ENCODE peak calls at places on chromosomes 4 and X, in ten cellular contexts. One of them, this sample, is unnamed.

GRCh38 chr4:168516841-168517240 is 20.0 kb downstream of the PALLD start:
- DNase-seq in GM12878: no peak
- DNase-seq in IMR-90: no peak
- DNase-seq in AG10803: no peak
- DNase-seq in sigmoid colon: no peak
- DNase-seq in fibroblast of lung: no peak
- DNase-seq in PC-9: no peak
- DNase-seq in GM12865: no peak
- DNase-seq in esophagus squamous epithelium: no peak
- DNase-seq in H9: no peak
- DNase-seq in this sample: no peak

GRCh38 chrX:72115380-72115779 is 16.3 kb downstream of the RTL5 start:
- DNase-seq in GM12878: no peak
- DNase-seq in GM12865: no peak
- DNase-seq in sigmoid colon: no peak
- DNase-seq in AG10803: no peak
- DNase-seq in esophagus squamous epithelium: no peak
- DNase-seq in IMR-90: no peak
- DNase-seq in fibroblast of lung: no peak
- DNase-seq in H9: no peak
- DNase-seq in PC-9: no peak
- DNase-seq in this sample: no peak

GRCh38 chr4:81405900-81406401 is 65.8 kb downstream of the RASGEF1B start:
- DNase-seq in AG10803: peak; percentile 74
- DNase-seq in PC-9: peak; percentile 8
- DNase-seq in H9: no peak
- DNase-seq in fibroblast of lung: peak; percentile 59
- DNase-seq in esophagus squamous epithelium: no peak
- DNase-seq in GM12865: peak; percentile 68
- DNase-seq in GM12878: peak; percentile 13
- DNase-seq in IMR-90: peak; percentile 77
- DNase-seq in sigmoid colon: no peak
- DNase-seq in this sample: peak; percentile 58

GRCh38 chrX:78199851-78200250 is 60.4 kb upstream of the TAF9B start:
- DNase-seq in GM12865: peak; percentile 34
- DNase-seq in AG10803: peak; percentile 1
- DNase-seq in PC-9: no peak
- DNase-seq in GM12878: no peak
- DNase-seq in fibroblast of lung: no peak
- DNase-seq in H9: no peak
- DNase-seq in esophagus squamous epithelium: no peak
- DNase-seq in IMR-90: peak; percentile 8
- DNase-seq in sigmoid colon: no peak
- DNase-seq in this sample: no peak

GRCh38 chr4:166777760-166778159 is 456.5 kb downstream of the SPOCK3 start:
- DNase-seq in PC-9: no peak
- DNase-seq in IMR-90: no peak
- DNase-seq in GM12878: peak; percentile 7
- DNase-seq in H9: no peak
- DNase-seq in GM12865: peak; percentile 4
- DNase-seq in fibroblast of lung: no peak
- DNase-seq in esophagus squamous epithelium: no peak
- DNase-seq in sigmoid colon: no peak
- DNase-seq in AG10803: no peak
- DNase-seq in this sample: no peak

GRCh38 chr4:77089880-77090279 is 14.1 kb upstream of the CCNI start:
- DNase-seq in GM12865: no peak
- DNase-seq in GM12878: no peak
- DNase-seq in IMR-90: no peak
- DNase-seq in sigmoid colon: no peak
- DNase-seq in AG10803: no peak
- DNase-seq in fibroblast of lung: no peak
- DNase-seq in esophagus squamous epithelium: no peak
- DNase-seq in PC-9: no peak
- DNase-seq in H9: no peak
- DNase-seq in this sample: no peak

GRCh38 chrX:111010151-111010550 is 85.8 kb upstream of the PAK3 start:
- DNase-seq in fibroblast of lung: no peak
- DNase-seq in sigmoid colon: no peak
- DNase-seq in IMR-90: no peak
- DNase-seq in AG10803: no peak
- DNase-seq in esophagus squamous epithelium: no peak
- DNase-seq in H9: no peak
- DNase-seq in GM12878: no peak
- DNase-seq in GM12865: no peak
- DNase-seq in PC-9: no peak
- DNase-seq in this sample: no peak

GRCh38 chr4:2825184-2825506 is 18.5 kb upstream of the ADD1 start:
- DNase-seq in IMR-90: no peak
- DNase-seq in PC-9: no peak
- DNase-seq in GM12878: no peak
- DNase-seq in esophagus squamous epithelium: no peak
- DNase-seq in H9: no peak
- DNase-seq in AG10803: no peak
- DNase-seq in GM12865: no peak
- DNase-seq in fibroblast of lung: no peak
- DNase-seq in sigmoid colon: no peak
- DNase-seq in this sample: no peak

GRCh38 chr4:108043536-108043935 is 53.8 kb downstream of the HADH start:
- DNase-seq in PC-9: no peak
- DNase-seq in IMR-90: no peak
- DNase-seq in esophagus squamous epithelium: no peak
- DNase-seq in GM12878: no peak
- DNase-seq in H9: no peak
- DNase-seq in AG10803: peak; percentile 39
- DNase-seq in fibroblast of lung: no peak
- DNase-seq in sigmoid colon: no peak
- DNase-seq in GM12865: no peak
- DNase-seq in this sample: peak; percentile 14

GRCh38 chrX:150984164-150984824 is 1.2 kb downstream of the HMGB3 start:
- DNase-seq in sigmoid colon: no peak
- DNase-seq in esophagus squamous epithelium: no peak
- DNase-seq in H9: no peak
- DNase-seq in AG10803: no peak
- DNase-seq in fibroblast of lung: no peak
- DNase-seq in IMR-90: no peak
- DNase-seq in GM12865: no peak
- DNase-seq in GM12878: no peak
- DNase-seq in PC-9: peak; percentile 14
- DNase-seq in this sample: no peak

GRCh38 chr4:156255205-156255604 is 301.5 kb upstream of the CTSO start:
- DNase-seq in GM12865: no peak
- DNase-seq in GM12878: no peak
- DNase-seq in AG10803: no peak
- DNase-seq in H9: no peak
- DNase-seq in esophagus squamous epithelium: no peak
- DNase-seq in fibroblast of lung: no peak
- DNase-seq in IMR-90: no peak
- DNase-seq in sigmoid colon: no peak
- DNase-seq in PC-9: no peak
- DNase-seq in this sample: no peak

GRCh38 chr4:184289179-184289535 is 71.5 kb upstream of the ENPP6 start:
- DNase-seq in esophagus squamous epithelium: no peak
- DNase-seq in fibroblast of lung: no peak
- DNase-seq in PC-9: no peak
- DNase-seq in GM12865: no peak
- DNase-seq in sigmoid colon: no peak
- DNase-seq in GM12878: no peak
- DNase-seq in H9: no peak
- DNase-seq in AG10803: no peak
- DNase-seq in IMR-90: no peak
- DNase-seq in this sample: no peak

GRCh38 chr4:184284742-184285141 is 67.1 kb upstream of the ENPP6 start:
- DNase-seq in PC-9: no peak
- DNase-seq in AG10803: no peak
- DNase-seq in GM12865: peak; percentile 40
- DNase-seq in fibroblast of lung: no peak
- DNase-seq in sigmoid colon: no peak
- DNase-seq in H9: no peak
- DNase-seq in IMR-90: no peak
- DNase-seq in esophagus squamous epithelium: no peak
- DNase-seq in GM12878: no peak
- DNase-seq in this sample: no peak

GRCh38 chr4:184286346-184286745 is 68.7 kb upstream of the ENPP6 start:
- DNase-seq in fibroblast of lung: no peak
- DNase-seq in sigmoid colon: no peak
- DNase-seq in GM12878: no peak
- DNase-seq in esophagus squamous epithelium: no peak
- DNase-seq in IMR-90: no peak
- DNase-seq in AG10803: peak; percentile 53
- DNase-seq in PC-9: no peak
- DNase-seq in GM12865: no peak
- DNase-seq in H9: no peak
- DNase-seq in this sample: no peak

GRCh38 chr4:184288451-184289178 is 70.9 kb upstream of the ENPP6 start:
- DNase-seq in esophagus squamous epithelium: no peak
- DNase-seq in PC-9: no peak
- DNase-seq in fibroblast of lung: no peak
- DNase-seq in H9: no peak
- DNase-seq in GM12865: peak; percentile 90
- DNase-seq in IMR-90: no peak
- DNase-seq in sigmoid colon: no peak
- DNase-seq in GM12878: peak; percentile 91
- DNase-seq in AG10803: no peak
- DNase-seq in this sample: no peak

DNA sequence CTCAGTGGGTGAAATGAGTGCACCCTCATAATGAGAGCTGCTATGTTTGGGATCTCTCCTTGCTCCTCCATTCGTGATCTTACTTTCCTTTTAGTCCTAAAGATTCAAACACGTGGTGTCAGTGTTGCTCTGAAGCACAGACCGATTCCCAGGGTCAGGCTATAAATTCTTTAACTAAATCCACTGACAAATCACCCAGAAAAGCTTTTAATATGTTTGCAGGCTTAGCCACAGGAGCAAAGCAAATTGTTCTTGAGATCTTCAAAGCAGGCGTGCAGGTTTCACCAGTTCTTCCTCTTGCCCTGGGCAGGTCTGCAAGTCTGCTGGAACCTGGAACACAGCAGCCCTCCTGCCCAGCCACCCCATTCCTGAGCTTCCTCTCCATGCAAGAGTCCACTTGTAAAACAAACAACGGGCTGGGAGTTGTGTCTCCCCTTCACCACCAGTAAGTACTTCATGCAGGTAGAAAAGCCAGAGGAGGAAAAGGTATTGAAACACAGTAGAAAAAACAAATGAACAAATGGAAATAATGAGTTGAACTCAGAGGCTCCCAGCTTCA is 70.1 kb upstream of the ENPP6 start:
- DNase-seq in PC-9: peak; percentile 76
- DNase-seq in esophagus squamous epithelium: no peak
- DNase-seq in GM12878: no peak
- DNase-seq in fibroblast of lung: peak; percentile 22
- DNase-seq in IMR-90: peak; percentile 68
- DNase-seq in AG10803: peak; percentile 45
- DNase-seq in H9: peak; percentile 44
- DNase-seq in sigmoid colon: no peak
- DNase-seq in GM12865: peak; percentile 62
- DNase-seq in this sample: no peak
- TF ChIP-seq CTCF in PC-9: peak; percentile 25
- TF ChIP-seq CTCF in esophagus squamous epithelium: peak; percentile 9
- TF ChIP-seq CTCF in GM12878: peak; percentile 13
- TF ChIP-seq CTCF in fibroblast of lung: peak; percentile 45
- TF ChIP-seq CTCF in IMR-90: peak; percentile 57
- TF ChIP-seq CTCF in AG10803: peak; percentile 41
- TF ChIP-seq CTCF in H9: peak; percentile 28
- TF ChIP-seq CTCF in sigmoid colon: no peak
- TF ChIP-seq CTCF in GM12865: no peak
- TF ChIP-seq CTCF in this sample: no peak

DNA sequence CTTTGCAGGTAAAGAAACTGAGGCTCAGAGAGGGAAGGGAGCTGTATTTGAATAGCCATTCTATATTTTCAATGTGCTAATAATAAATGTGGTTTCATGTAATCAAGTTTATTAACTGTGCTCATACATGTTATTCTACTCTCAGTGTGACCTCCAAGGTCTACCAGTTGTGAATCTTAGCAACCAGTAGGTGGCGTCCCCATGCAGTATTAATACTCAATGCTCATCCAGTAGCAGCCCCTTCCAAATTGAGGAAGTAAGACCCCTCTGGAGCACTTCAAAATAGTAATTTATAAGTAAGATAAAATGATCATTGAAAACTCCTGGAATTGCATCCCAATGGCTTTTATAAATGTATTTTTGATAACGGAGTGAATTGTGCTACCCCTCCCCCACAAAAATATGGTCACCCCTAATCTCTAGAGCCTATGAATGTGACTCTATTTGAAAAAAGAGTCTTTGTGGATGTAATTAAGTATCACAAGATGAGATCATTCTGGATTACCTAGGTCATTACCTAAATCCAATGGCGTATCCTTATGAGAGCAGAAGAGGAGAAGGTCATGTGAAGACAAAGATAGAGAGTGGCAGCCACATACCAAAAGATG is 20.4 kb upstream of the SEPSECS start:
- DNase-seq in GM12865: peak; percentile 75
- DNase-seq in PC-9: peak; percentile 3
- DNase-seq in AG10803: peak; percentile 50
- DNase-seq in IMR-90: peak; percentile 46
- DNase-seq in esophagus squamous epithelium: no peak
- DNase-seq in H9: peak; percentile 35
- DNase-seq in fibroblast of lung: peak; percentile 27
- DNase-seq in sigmoid colon: no peak
- DNase-seq in GM12878: no peak
- DNase-seq in this sample: no peak
- TF ChIP-seq CTCF in GM12865: peak; percentile 72
- TF ChIP-seq CTCF in PC-9: peak; percentile 65
- TF ChIP-seq CTCF in AG10803: peak; percentile 74
- TF ChIP-seq CTCF in IMR-90: peak; percentile 59
- TF ChIP-seq CTCF in esophagus squamous epithelium: peak; percentile 41
- TF ChIP-seq CTCF in H9: peak; percentile 92
- TF ChIP-seq CTCF in fibroblast of lung: peak; percentile 69
- TF ChIP-seq CTCF in sigmoid colon: no peak
- TF ChIP-seq CTCF in GM12878: peak; percentile 75
- TF ChIP-seq CTCF in this sample: peak; percentile 76

GRCh38 chrX:86061407-86061806 is 14.0 kb upstream of the CHM start:
- DNase-seq in fibroblast of lung: no peak
- DNase-seq in IMR-90: no peak
- DNase-seq in H9: no peak
- DNase-seq in GM12878: no peak
- DNase-seq in PC-9: no peak
- DNase-seq in AG10803: no peak
- DNase-seq in esophagus squamous epithelium: no peak
- DNase-seq in GM12865: no peak
- DNase-seq in sigmoid colon: no peak
- DNase-seq in this sample: no peak

GRCh38 chrX:86066998-86067397 is 19.6 kb upstream of the CHM start:
- DNase-seq in sigmoid colon: no peak
- DNase-seq in IMR-90: no peak
- DNase-seq in GM12878: no peak
- DNase-seq in esophagus squamous epithelium: no peak
- DNase-seq in H9: no peak
- DNase-seq in GM12865: peak; percentile 2
- DNase-seq in AG10803: no peak
- DNase-seq in fibroblast of lung: no peak
- DNase-seq in PC-9: no peak
- DNase-seq in this sample: no peak
- TF ChIP-seq CTCF in sigmoid colon: no peak
- TF ChIP-seq CTCF in IMR-90: no peak
- TF ChIP-seq CTCF in GM12878: no peak
- TF ChIP-seq CTCF in esophagus squamous epithelium: no peak
- TF ChIP-seq CTCF in H9: peak; percentile 34
- TF ChIP-seq CTCF in GM12865: no peak
- TF ChIP-seq CTCF in AG10803: no peak
- TF ChIP-seq CTCF in fibroblast of lung: no peak
- TF ChIP-seq CTCF in PC-9: no peak
- TF ChIP-seq CTCF in this sample: no peak

GRCh38 chrX:140123446-140123845 is 158.1 kb upstream of the CXorf66 start:
- DNase-seq in GM12865: no peak
- DNase-seq in esophagus squamous epithelium: no peak
- DNase-seq in H9: peak; percentile 52
- DNase-seq in PC-9: peak; percentile 2
- DNase-seq in GM12878: no peak
- DNase-seq in sigmoid colon: no peak
- DNase-seq in fibroblast of lung: peak; percentile 6
- DNase-seq in AG10803: peak; percentile 2
- DNase-seq in IMR-90: no peak
- DNase-seq in this sample: no peak
- TF ChIP-seq CTCF in GM12865: peak; percentile 9
- TF ChIP-seq CTCF in esophagus squamous epithelium: no peak
- TF ChIP-seq CTCF in H9: peak; percentile 81
- TF ChIP-seq CTCF in PC-9: no peak
- TF ChIP-seq CTCF in GM12878: no peak
- TF ChIP-seq CTCF in sigmoid colon: no peak
- TF ChIP-seq CTCF in fibroblast of lung: no peak
- TF ChIP-seq CTCF in AG10803: peak; percentile 49
- TF ChIP-seq CTCF in IMR-90: peak; percentile 23
- TF ChIP-seq CTCF in this sample: peak; percentile 53

This sample was measured in neural crest cell.